ENCODE peak calls at places on chromosomes 3 and 15, in four cellular contexts. K is brain microvascular endothelial cell, B is KBM-7, T is amygdala. G is an unnamed sample.

GRCh38 chr3:13683288-13683687 is 134.4 kb downstream of the FBLN2 start:
- DNase-seq in T (no peak), K (no peak), B (no peak), G (no peak)

GRCh38 chr3:191329654-191330308 is 545 bp downstream of the UTS2B start:
- DNase-seq in T (peak), K (no peak), B (peak), G (peak)

GRCh38 chr3:142501004-142501926 is 53.4 kb upstream of the XRN1 start:
- DNase-seq in K (peak), T (no peak), B (no peak), G (peak)

GRCh38 chr3:101842245-101842934 is 6.9 kb upstream of the NFKBIZ start:
- DNase-seq in K (no peak), B (no peak), T (no peak), G (peak)

GRCh38 chr3:73086071-73086494 is 24.6 kb downstream of the EBLN2 start:
- DNase-seq in B (peak), T (no peak), K (peak), G (peak)

GRCh38 chr3:130377960-130378676 is 32.6 kb downstream of the COL6A5 start:
- DNase-seq in B (peak), T (no peak), K (no peak), G (no peak)

GRCh38 chr3:196115678-196116083 is 33.8 kb upstream of the TFRC start:
- DNase-seq in K (no peak), T (no peak), B (no peak), G (no peak)

GRCh38 chr15:77421370-77421700 is 647 bp downstream of the HMG20A start:
- DNase-seq in K (no peak), B (peak), T (no peak), G (no peak)

GRCh38 chr15:93523490-93523889 is 434.5 kb upstream of the RGMA start:
- DNase-seq in K (no peak), B (no peak), T (peak), G (no peak)

GRCh38 chr3:38039101-38039898 is at the start of gene DLEC1:
- DNase-seq in K (peak), B (no peak), T (no peak), G (peak)

GRCh38 chr15:77180757-77181156 is 109.8 kb upstream of the TSPAN3 start:
- DNase-seq in B (no peak), K (no peak), T (no peak), G (no peak)

GRCh38 chr3:28726840-28727239 is 378.2 kb upstream of the AZI2 start:
- DNase-seq in T (no peak), B (peak), K (peak), G (peak)

GRCh38 chr15:33064878-33065277 is 129.6 kb downstream of the FMN1 start:
- DNase-seq in K (peak), B (no peak), T (no peak), G (peak)

GRCh38 chr3:153094386-153094785 is 67.6 kb upstream of the RAP2B start:
- DNase-seq in T (no peak), B (no peak), K (no peak), G (peak)

GRCh38 chr3:128619146-128619890 is 31.3 kb downstream of the RPN1 start:
- DNase-seq in B (no peak), K (peak), T (no peak), G (peak)

GRCh38 chr15:23690450-23690852 is 3.3 kb upstream of the NDN start:
- DNase-seq in T (peak), B (no peak), K (no peak), G (peak)

GRCh38 chr3:186220365-186220764 is 111.5 kb upstream of the ETV5 start:
- DNase-seq in B (no peak), T (no peak), K (no peak), G (no peak)

GRCh38 chr15:82186748-82187415 is 75.7 kb downstream of the EFL1 start:
- DNase-seq in T (no peak), K (no peak), B (no peak), G (no peak)

GRCh38 chr15:68032672-68033071 is 21.4 kb upstream of the PIAS1 start:
- DNase-seq in B (peak), T (no peak), K (no peak), G (no peak)

GRCh38 chr3:11195721-11196332 is 41.5 kb downstream of the HRH1 start:
- DNase-seq in B (no peak), K (peak), T (no peak), G (peak)

GRCh38 chr15:48537277-48538113 is 108.0 kb downstream of the FBN1 start:
- DNase-seq in T (no peak), K (no peak), B (no peak), G (no peak)

GRCh38 chr15:23866832-23867231 is 179.7 kb upstream of the NDN start:
- DNase-seq in B (peak), T (no peak), K (no peak), G (no peak)

GRCh38 chr3:187041362-187042061 is 97.8 kb downstream of the RPL39L start:
- DNase-seq in K (peak), B (peak), T (no peak), G (no peak)

GRCh38 chr15:82871577-82872484 is 62.4 kb downstream of the WHAMM start:
- DNase-seq in T (no peak), K (no peak), B (peak), G (no peak)

GRCh38 chr15:74193305-74193718 is 9.3 kb downstream of the STRA6 start:
- DNase-seq in K (peak), T (no peak), B (no peak), G (peak)

GRCh38 chr15:68354268-68354667 is 76.7 kb downstream of the FEM1B start:
- DNase-seq in K (no peak), B (no peak), T (no peak), G (peak)

GRCh38 chr15:90681480-90681879 is 35.7 kb upstream of the BLM start:
- DNase-seq in K (peak), B (no peak), T (no peak), G (peak)

GRCh38 chr3:159761377-159761776 is 227.3 kb upstream of the IL12A start:
- DNase-seq in T (no peak), B (no peak), K (no peak), G (peak)

GRCh38 chr3:56484096-56484495 is 15.8 kb upstream of the ERC2 start:
- DNase-seq in B (no peak), T (peak), K (no peak), G (no peak)

GRCh38 chr15:90915808-90916440 is 12.8 kb downstream of the MAN2A2 start:
- DNase-seq in K (peak), T (no peak), B (peak), G (peak)

GRCh38 chr3:15148614-15149013 is 49.7 kb upstream of the RBSN start:
- DNase-seq in K (peak), B (no peak), T (no peak), G (no peak)

GRCh38 chr15:42059661-42060476 is 34.5 kb downstream of the PLA2G4D start:
- DNase-seq in K (peak), T (peak), B (peak), G (peak)

GRCh38 chr15:71804695-71805470 is 5.5 kb upstream of the NR2E3 start:
- DNase-seq in T (no peak), K (no peak), B (no peak), G (no peak)